ENCODE peak calls at places on chromosomes 1 and 21, in eight cellular contexts. One of them, this sample, is unnamed.

GRCh38 chr1:28927442-28928305 is 13.3 kb downstream of the EPB41 start:
- DNase-seq in upper lobe of right lung: no peak
- DNase-seq in pancreas: no peak
- DNase-seq in lower lobe of right lung: no peak
- DNase-seq in left lung: no peak
- DNase-seq in heart left ventricle: no peak
- DNase-seq in GM23338: no peak
- DNase-seq in iPS DF 6.9: no peak
- DNase-seq in this sample: no peak

GRCh38 chr1:228721407-228721806 is 13.9 kb upstream of the RHOU start:
- DNase-seq in upper lobe of right lung: no peak
- DNase-seq in pancreas: no peak
- DNase-seq in lower lobe of right lung: no peak
- DNase-seq in left lung: no peak
- DNase-seq in heart left ventricle: no peak
- DNase-seq in GM23338: no peak
- DNase-seq in iPS DF 6.9: no peak
- DNase-seq in this sample: no peak

GRCh38 chr1:85398391-85399064 is 66.4 kb downstream of the DDAH1 start:
- DNase-seq in upper lobe of right lung: no peak
- DNase-seq in pancreas: no peak
- DNase-seq in lower lobe of right lung: no peak
- DNase-seq in left lung: no peak
- DNase-seq in heart left ventricle: no peak
- DNase-seq in GM23338: no peak
- DNase-seq in iPS DF 6.9: no peak
- DNase-seq in this sample: no peak

GRCh38 chr1:64864018-64864945 is 102.1 kb downstream of the JAK1 start:
- DNase-seq in upper lobe of right lung: peak
- DNase-seq in pancreas: peak
- DNase-seq in lower lobe of right lung: peak
- DNase-seq in left lung: peak
- DNase-seq in heart left ventricle: peak
- DNase-seq in GM23338: no peak
- DNase-seq in iPS DF 6.9: no peak
- DNase-seq in this sample: peak

GRCh38 chr1:226329237-226329636 is 20.3 kb upstream of the LIN9 start:
- DNase-seq in upper lobe of right lung: no peak
- DNase-seq in pancreas: no peak
- DNase-seq in lower lobe of right lung: no peak
- DNase-seq in left lung: no peak
- DNase-seq in heart left ventricle: no peak
- DNase-seq in GM23338: no peak
- DNase-seq in iPS DF 6.9: no peak
- DNase-seq in this sample: no peak

GRCh38 chr1:53512807-53513755 is 53.9 kb downstream of the DMRTB1 start:
- DNase-seq in upper lobe of right lung: no peak
- DNase-seq in pancreas: no peak
- DNase-seq in lower lobe of right lung: no peak
- DNase-seq in left lung: no peak
- DNase-seq in heart left ventricle: no peak
- DNase-seq in GM23338: no peak
- DNase-seq in iPS DF 6.9: no peak
- DNase-seq in this sample: no peak

GRCh38 chr1:155282488-155283086 is 5.3 kb downstream of the HCN3 start:
- DNase-seq in upper lobe of right lung: no peak
- DNase-seq in pancreas: no peak
- DNase-seq in lower lobe of right lung: no peak
- DNase-seq in left lung: no peak
- DNase-seq in heart left ventricle: no peak
- DNase-seq in GM23338: no peak
- DNase-seq in iPS DF 6.9: no peak
- DNase-seq in this sample: no peak

GRCh38 chr1:183877321-183877720 is 72.4 kb downstream of the RGL1 start:
- DNase-seq in upper lobe of right lung: peak
- DNase-seq in pancreas: peak
- DNase-seq in lower lobe of right lung: peak
- DNase-seq in left lung: peak
- DNase-seq in heart left ventricle: peak
- DNase-seq in GM23338: no peak
- DNase-seq in iPS DF 6.9: no peak
- DNase-seq in this sample: no peak

GRCh38 chr1:59016390-59016789 is 232.5 kb upstream of the JUN start:
- DNase-seq in upper lobe of right lung: no peak
- DNase-seq in pancreas: no peak
- DNase-seq in lower lobe of right lung: no peak
- DNase-seq in left lung: no peak
- DNase-seq in heart left ventricle: no peak
- DNase-seq in GM23338: no peak
- DNase-seq in iPS DF 6.9: no peak
- DNase-seq in this sample: no peak

GRCh38 chr1:201149400-201149799 is 4.9 kb downstream of the TMEM9 start:
- DNase-seq in upper lobe of right lung: peak
- DNase-seq in pancreas: no peak
- DNase-seq in lower lobe of right lung: no peak
- DNase-seq in left lung: no peak
- DNase-seq in heart left ventricle: no peak
- DNase-seq in GM23338: peak
- DNase-seq in iPS DF 6.9: no peak
- DNase-seq in this sample: peak

DNA sequence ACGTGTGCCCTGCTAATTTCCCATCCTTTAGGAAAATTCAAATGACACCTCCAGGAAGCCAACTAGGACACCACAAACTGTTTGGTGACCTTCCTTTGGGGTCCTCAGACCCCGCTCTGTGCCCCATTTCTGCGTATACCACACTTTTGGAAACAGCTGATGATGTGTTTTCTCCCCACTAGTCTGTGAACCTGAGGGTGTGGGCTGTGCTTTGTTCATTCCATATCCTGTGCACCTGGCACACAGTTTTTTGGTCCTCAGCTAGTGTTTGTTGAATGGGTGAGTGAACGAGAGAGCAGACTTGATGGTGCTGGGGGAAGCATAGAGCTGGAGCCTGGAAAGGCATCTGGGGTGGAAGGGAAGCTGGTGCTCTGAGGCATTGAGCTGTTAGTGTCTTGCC is 48.6 kb downstream of the RPS6KA1 start:
- DNase-seq in upper lobe of right lung: peak
- DNase-seq in pancreas: no peak
- DNase-seq in lower lobe of right lung: no peak
- DNase-seq in left lung: no peak
- DNase-seq in heart left ventricle: no peak
- DNase-seq in GM23338: no peak
- DNase-seq in iPS DF 6.9: no peak
- DNase-seq in this sample: no peak
- H3K27ac ChIP-seq in upper lobe of right lung: no peak
- H3K27ac ChIP-seq in pancreas: no peak
- H3K27ac ChIP-seq in lower lobe of right lung: no peak
- H3K27ac ChIP-seq in left lung: no peak
- H3K27ac ChIP-seq in heart left ventricle: no peak
- H3K27ac ChIP-seq in GM23338: no peak
- H3K27ac ChIP-seq in iPS DF 6.9: no peak
- H3K27ac ChIP-seq in this sample: no peak

GRCh38 chr1:27567931-27568246 is 36.1 kb downstream of the AHDC1 start:
- DNase-seq in upper lobe of right lung: no peak
- DNase-seq in pancreas: no peak
- DNase-seq in lower lobe of right lung: no peak
- DNase-seq in left lung: no peak
- DNase-seq in heart left ventricle: no peak
- DNase-seq in GM23338: no peak
- DNase-seq in iPS DF 6.9: no peak
- DNase-seq in this sample: no peak
- H3K4me3 ChIP-seq in upper lobe of right lung: no peak
- H3K4me3 ChIP-seq in pancreas: no peak
- H3K4me3 ChIP-seq in lower lobe of right lung: peak
- H3K4me3 ChIP-seq in left lung: peak
- H3K4me3 ChIP-seq in heart left ventricle: peak
- H3K4me3 ChIP-seq in GM23338: peak
- H3K4me3 ChIP-seq in iPS DF 6.9: no peak
- H3K4me3 ChIP-seq in this sample: peak

DNA sequence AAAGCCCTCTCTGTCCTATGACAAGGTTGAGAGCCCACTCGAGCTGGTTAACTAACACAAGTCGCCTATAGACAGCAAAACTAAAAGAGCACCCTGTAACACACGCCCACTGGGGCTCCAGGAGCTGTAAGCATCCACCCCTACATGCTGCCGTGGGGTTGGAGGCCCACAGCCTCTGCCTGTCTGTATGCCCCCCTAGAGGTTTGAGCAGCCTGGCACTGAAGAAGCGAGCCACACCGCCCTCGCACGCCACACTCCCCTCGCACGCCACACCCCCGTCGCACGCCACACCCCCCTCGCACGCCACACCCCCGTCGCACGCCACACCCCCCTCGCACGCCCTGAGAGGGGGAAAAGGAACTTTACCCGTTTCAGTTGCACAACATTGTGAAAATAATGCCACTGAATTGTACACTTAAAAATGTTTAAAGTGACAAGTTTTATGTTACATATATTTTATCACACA is 13.2 kb upstream of the HMGCL start:
- DNase-seq in upper lobe of right lung: peak
- DNase-seq in pancreas: peak
- DNase-seq in lower lobe of right lung: peak
- DNase-seq in left lung: peak
- DNase-seq in heart left ventricle: peak
- DNase-seq in GM23338: peak
- DNase-seq in iPS DF 6.9: no peak
- DNase-seq in this sample: peak
- H3K27ac ChIP-seq in upper lobe of right lung: no peak
- H3K27ac ChIP-seq in pancreas: no peak
- H3K27ac ChIP-seq in lower lobe of right lung: no peak
- H3K27ac ChIP-seq in left lung: no peak
- H3K27ac ChIP-seq in heart left ventricle: no peak
- H3K27ac ChIP-seq in GM23338: no peak
- H3K27ac ChIP-seq in iPS DF 6.9: no peak
- H3K27ac ChIP-seq in this sample: no peak

DNA sequence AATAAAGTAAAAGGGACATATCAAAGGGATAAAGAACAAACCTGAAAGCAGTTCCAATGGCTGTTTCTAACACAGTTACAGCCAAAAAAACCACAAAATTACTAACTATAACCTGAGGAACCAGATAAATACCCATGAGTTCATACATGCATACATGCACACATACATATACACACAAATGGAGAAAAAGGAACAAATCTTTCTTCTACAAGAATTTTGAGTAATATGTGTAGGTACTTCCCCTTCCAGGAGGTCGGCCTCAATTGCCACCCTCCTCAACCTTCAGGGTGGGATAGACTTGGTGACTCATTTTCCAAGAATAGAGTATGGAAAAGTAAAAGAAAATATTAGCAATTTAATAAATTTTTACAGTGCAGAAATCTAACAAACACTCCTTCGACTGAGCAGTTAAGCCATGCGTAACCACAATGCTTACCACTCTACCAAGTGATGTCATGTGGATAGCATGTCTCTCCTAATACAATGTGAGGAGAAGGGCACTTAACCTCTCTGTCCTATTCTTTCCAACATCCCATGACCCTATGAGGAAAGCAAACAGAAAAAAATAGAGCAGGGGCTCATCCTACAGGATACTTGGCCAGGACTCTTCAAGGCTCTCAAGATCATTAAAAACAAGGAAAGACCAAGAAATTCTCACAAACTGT is 243.0 kb upstream of the RUNX1 start:
- DNase-seq in upper lobe of right lung: no peak
- DNase-seq in pancreas: no peak
- DNase-seq in lower lobe of right lung: no peak
- DNase-seq in left lung: no peak
- DNase-seq in heart left ventricle: no peak
- DNase-seq in GM23338: no peak
- DNase-seq in iPS DF 6.9: no peak
- DNase-seq in this sample: no peak
- H3K4me3 ChIP-seq in upper lobe of right lung: no peak
- H3K4me3 ChIP-seq in pancreas: no peak
- H3K4me3 ChIP-seq in lower lobe of right lung: no peak
- H3K4me3 ChIP-seq in left lung: no peak
- H3K4me3 ChIP-seq in heart left ventricle: no peak
- H3K4me3 ChIP-seq in GM23338: no peak
- H3K4me3 ChIP-seq in iPS DF 6.9: no peak
- H3K4me3 ChIP-seq in this sample: no peak

GRCh38 chr1:100597069-100597741 is 59.3 kb downstream of the GPR88 start:
- DNase-seq in upper lobe of right lung: no peak
- DNase-seq in pancreas: no peak
- DNase-seq in lower lobe of right lung: no peak
- DNase-seq in left lung: no peak
- DNase-seq in heart left ventricle: no peak
- DNase-seq in GM23338: no peak
- DNase-seq in iPS DF 6.9: no peak
- DNase-seq in this sample: no peak

GRCh38 chr1:100597784-100598183 is 59.8 kb downstream of the GPR88 start:
- DNase-seq in upper lobe of right lung: no peak
- DNase-seq in pancreas: no peak
- DNase-seq in lower lobe of right lung: no peak
- DNase-seq in left lung: no peak
- DNase-seq in heart left ventricle: no peak
- DNase-seq in GM23338: no peak
- DNase-seq in iPS DF 6.9: no peak
- DNase-seq in this sample: no peak
- H3K27ac ChIP-seq in upper lobe of right lung: no peak
- H3K27ac ChIP-seq in pancreas: no peak
- H3K27ac ChIP-seq in lower lobe of right lung: no peak
- H3K27ac ChIP-seq in left lung: no peak
- H3K27ac ChIP-seq in heart left ventricle: no peak
- H3K27ac ChIP-seq in GM23338: no peak
- H3K27ac ChIP-seq in iPS DF 6.9: no peak
- H3K27ac ChIP-seq in this sample: no peak

GRCh38 chr1:214281030-214281901 is at the start of gene SMYD2:
- DNase-seq in upper lobe of right lung: peak
- DNase-seq in pancreas: peak
- DNase-seq in lower lobe of right lung: peak
- DNase-seq in left lung: peak
- DNase-seq in heart left ventricle: peak
- DNase-seq in GM23338: peak
- DNase-seq in iPS DF 6.9: no peak
- DNase-seq in this sample: peak
- H3K4me3 ChIP-seq in upper lobe of right lung: peak
- H3K4me3 ChIP-seq in pancreas: peak
- H3K4me3 ChIP-seq in lower lobe of right lung: peak
- H3K4me3 ChIP-seq in left lung: peak
- H3K4me3 ChIP-seq in heart left ventricle: peak
- H3K4me3 ChIP-seq in GM23338: peak
- H3K4me3 ChIP-seq in iPS DF 6.9: peak
- H3K4me3 ChIP-seq in this sample: peak